ENCODE peak calls at places on chromosomes 12 and 14, in eight cellular contexts. B is A549, K is trophoblast cell, H is H1, R is GM23338, Y is PC-3, J is HepG2, N is endothelial cell of umbilical vein. C is an unnamed sample.

GRCh38 chr14:71773900-71774481 is 158.2 kb upstream of the RGS6 start:
- DNase-seq in B (no peak), K (no peak), H (no peak), R (no peak), Y (no peak), J (no peak), N (no peak), C (no peak)

GRCh38 chr14:73058224-73058922 is at the start of gene RBM25:
- DNase-seq in B (peak), K (peak), H (peak), R (peak), Y (peak), J (peak), N (peak), C (peak)

GRCh38 chr12:94621662-94622359 is 28.5 kb downstream of the TMCC3 start:
- DNase-seq in B (no peak), K (no peak), H (no peak), R (no peak), Y (peak), J (no peak), N (peak), C (peak)

GRCh38 chr12:2566161-2566560 is 228.6 kb upstream of the FKBP4 start:
- DNase-seq in B (no peak), K (no peak), H (no peak), R (no peak), Y (no peak), J (no peak), N (no peak), C (no peak)

GRCh38 chr12:94875525-94875924 is 128.0 kb downstream of the NDUFA12 start:
- DNase-seq in B (peak), K (no peak), H (no peak), R (peak), Y (peak), J (peak), N (peak), C (peak)

GRCh38 chr14:67650161-67650560 is 24.3 kb downstream of the VTI1B start:
- DNase-seq in B (no peak), K (no peak), H (no peak), R (no peak), Y (no peak), J (no peak), N (no peak), C (no peak)

GRCh38 chr12:104357431-104357952 is 54.0 kb downstream of the EID3 start:
- DNase-seq in B (peak), K (no peak), H (no peak), R (no peak), Y (peak), J (no peak), N (peak), C (peak)

GRCh38 chr12:68538722-68539614 is 71.7 kb upstream of the RAP1B start:
- DNase-seq in B (no peak), K (no peak), H (peak), R (peak), Y (no peak), J (no peak), N (peak), C (no peak)

GRCh38 chr12:113781415-113782198 is 184.5 kb downstream of the RBM19 start:
- DNase-seq in B (no peak), K (no peak), H (no peak), R (peak), Y (peak), J (peak), N (peak), C (no peak)

GRCh38 chr14:42930058-42930457 is 1323.4 kb downstream of the LRFN5 start:
- DNase-seq in B (no peak), K (no peak), H (no peak), R (peak), Y (no peak), J (no peak), N (no peak), C (no peak)

GRCh38 chr14:68734231-68734732 is 58.6 kb downstream of the ZFP36L1 start:
- DNase-seq in B (no peak), K (no peak), H (no peak), R (no peak), Y (no peak), J (no peak), N (peak), C (no peak)

GRCh38 chr14:89420502-89420901 is 3.5 kb upstream of the FOXN3 start:
- DNase-seq in B (no peak), K (no peak), H (no peak), R (no peak), Y (peak), J (peak), N (no peak), C (no peak)

GRCh38 chr12:13196302-13196921 is at the start of gene EMP1:
- DNase-seq in B (peak), K (no peak), H (no peak), R (no peak), Y (peak), J (peak), N (peak), C (peak)

GRCh38 chr12:2288001-2288400 is 235.2 kb downstream of the CACNA1C start:
- DNase-seq in B (no peak), K (no peak), H (no peak), R (no peak), Y (no peak), J (no peak), N (no peak), C (no peak)

GRCh38 chr12:75641031-75641780 is 129.8 kb upstream of the KRR1 start:
- DNase-seq in B (peak), K (no peak), H (no peak), R (no peak), Y (no peak), J (no peak), N (no peak), C (peak)

GRCh38 chr14:54348923-54349615 is 47.7 kb upstream of the CDKN3 start:
- DNase-seq in B (no peak), K (no peak), H (no peak), R (no peak), Y (no peak), J (no peak), N (peak), C (no peak)

GRCh38 chr12:7383157-7383556 is 60.8 kb downstream of the CD163L1 start:
- DNase-seq in B (no peak), K (no peak), H (no peak), R (no peak), Y (no peak), J (no peak), N (no peak), C (no peak)

GRCh38 chr12:47820631-47821345 is 1.1 kb upstream of the HDAC7 start:
- DNase-seq in B (peak), K (peak), H (no peak), R (peak), Y (peak), J (peak), N (peak), C (peak)

GRCh38 chr12:121120323-121120722 is 12.4 kb upstream of the P2RX7 start:
- DNase-seq in B (no peak), K (no peak), H (no peak), R (no peak), Y (no peak), J (no peak), N (no peak), C (peak)

GRCh38 chr14:67645414-67645813 is 25.7 kb downstream of the ARG2 start:
- DNase-seq in B (no peak), K (no peak), H (no peak), R (no peak), Y (no peak), J (no peak), N (no peak), C (no peak)

GRCh38 chr14:102819176-102819628 is 42.0 kb downstream of the TRAF3 start:
- DNase-seq in B (no peak), K (peak), H (no peak), R (no peak), Y (no peak), J (peak), N (no peak), C (no peak)

GRCh38 chr14:69013943-69014782 is 35.1 kb upstream of the ACTN1 start:
- DNase-seq in B (no peak), K (no peak), H (no peak), R (peak), Y (peak), J (peak), N (peak), C (peak)

GRCh38 chr12:45674583-45674982 is 54.9 kb upstream of the ARID2 start:
- DNase-seq in B (no peak), K (peak), H (no peak), R (no peak), Y (peak), J (no peak), N (peak), C (peak)

GRCh38 chr12:43805149-43805856 is 814 bp downstream of the TWF1 start:
- DNase-seq in B (peak), K (no peak), H (no peak), R (peak), Y (no peak), J (peak), N (no peak), C (no peak)

GRCh38 chr12:49565119-49565955 is 2.6 kb downstream of the MCRS1 start:
- DNase-seq in B (no peak), K (no peak), H (no peak), R (no peak), Y (no peak), J (no peak), N (no peak), C (no peak)

GRCh38 chr12:47216150-47216677 is 136.5 kb upstream of the AMIGO2 start:
- DNase-seq in B (no peak), K (no peak), H (no peak), R (no peak), Y (no peak), J (no peak), N (no peak), C (no peak)

GRCh38 chr12:6871052-6871957 is 1.8 kb downstream of the SPSB2 start:
- DNase-seq in B (peak), K (peak), H (peak), R (peak), Y (peak), J (no peak), N (no peak), C (peak)

GRCh38 chr14:82511399-82511798 is 977.7 kb upstream of the SEL1L start:
- DNase-seq in B (no peak), K (no peak), H (no peak), R (no peak), Y (no peak), J (no peak), N (no peak), C (no peak)

GRCh38 chr14:76829650-76830421 is 3.6 kb downstream of the LRRC74A start:
- DNase-seq in B (no peak), K (no peak), H (no peak), R (no peak), Y (no peak), J (peak), N (no peak), C (no peak)

GRCh38 chr12:123696209-123696608 is 15.9 kb upstream of the ATP6V0A2 start:
- DNase-seq in B (no peak), K (no peak), H (no peak), R (no peak), Y (peak), J (no peak), N (no peak), C (peak)

GRCh38 chr12:78241472-78241871 is 410.8 kb downstream of the NAV3 start:
- DNase-seq in B (no peak), K (no peak), H (no peak), R (no peak), Y (no peak), J (no peak), N (no peak), C (no peak)

GRCh38 chr14:91835920-91836843 is 31.2 kb downstream of the TC2N start:
- DNase-seq in B (peak), K (peak), H (peak), R (peak), Y (peak), J (no peak), N (no peak), C (peak)

GRCh38 chr14:84643438-84643837 is 886.5 kb upstream of the FLRT2 start:
- DNase-seq in B (no peak), K (no peak), H (no peak), R (peak), Y (peak), J (no peak), N (no peak), C (no peak)

GRCh38 chr12:106304001-106304421 is 1.5 kb downstream of the TCP11L2 start:
- DNase-seq in B (no peak), K (no peak), H (no peak), R (no peak), Y (no peak), J (no peak), N (no peak), C (no peak)

GRCh38 chr14:90499121-90499520 is 102.3 kb downstream of the CALM1 start:
- DNase-seq in B (no peak), K (no peak), H (no peak), R (no peak), Y (no peak), J (no peak), N (no peak), C (no peak)

GRCh38 chr12:6085841-6086240 is 38.6 kb downstream of the VWF start:
- DNase-seq in B (no peak), K (no peak), H (no peak), R (no peak), Y (no peak), J (no peak), N (no peak), C (no peak)

GRCh38 chr12:28963554-28963953 is 185.5 kb upstream of the FAR2 start:
- DNase-seq in B (no peak), K (no peak), H (no peak), R (peak), Y (peak), J (no peak), N (peak), C (no peak)

GRCh38 chr12:110224379-110225304 is 56.4 kb upstream of the ATP2A2 start:
- DNase-seq in B (peak), K (no peak), H (no peak), R (peak), Y (peak), J (peak), N (peak), C (no peak)

GRCh38 chr14:100827751-100828447 is 2.0 kb downstream of the MEG3 start:
- DNase-seq in B (no peak), K (no peak), H (no peak), R (no peak), Y (peak), J (no peak), N (peak), C (no peak)
- H3K4me2 ChIP-seq in B (no peak), K (no peak), H (no peak), R (no peak), Y (no peak), J (no peak), N (peak), C (no peak)

DNA sequence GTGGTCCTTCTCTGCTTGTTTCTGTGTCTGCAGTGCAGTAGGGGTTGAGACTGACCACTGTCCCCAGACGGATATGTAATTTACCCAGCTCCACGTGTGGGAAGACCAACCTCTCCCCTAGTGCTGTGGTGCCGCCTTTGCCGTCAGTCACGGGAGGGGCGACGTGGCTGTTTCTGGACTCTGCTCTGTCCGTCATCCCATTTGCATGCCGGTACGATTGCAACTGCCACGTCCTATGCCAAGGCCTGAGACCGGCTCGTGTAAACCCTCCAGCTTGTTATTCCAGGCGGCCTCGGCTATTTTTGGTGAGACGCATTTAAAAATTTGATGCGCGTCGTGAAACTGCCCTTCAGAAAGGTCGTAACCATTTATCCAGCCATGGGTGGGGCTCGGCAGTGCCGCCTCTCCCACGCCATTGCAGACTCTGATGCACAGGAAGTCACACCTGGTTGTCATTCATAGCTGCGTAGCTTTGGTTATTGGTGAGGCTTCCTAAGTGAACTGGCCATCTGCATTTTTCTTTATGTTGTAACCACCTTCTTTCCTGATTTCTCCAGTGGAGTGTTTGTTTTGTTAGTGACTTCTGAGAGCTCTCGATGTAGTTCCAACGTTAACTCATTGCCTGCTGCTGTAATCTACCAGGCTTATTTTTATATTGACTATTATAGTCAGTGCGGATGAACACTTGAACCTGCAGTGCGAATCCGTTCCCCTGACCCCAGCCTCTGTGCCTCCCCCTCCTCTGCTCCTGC is 75.1 kb downstream of the ADGRD1 start:
- DNase-seq in B (no peak), K (peak), H (no peak), R (no peak), Y (no peak), J (no peak), N (no peak), C (peak)
- H3K4me3 ChIP-seq in B (no peak), K (no peak), H (no peak), R (no peak), Y (no peak), J (no peak), N (no peak), C (no peak)

DNA sequence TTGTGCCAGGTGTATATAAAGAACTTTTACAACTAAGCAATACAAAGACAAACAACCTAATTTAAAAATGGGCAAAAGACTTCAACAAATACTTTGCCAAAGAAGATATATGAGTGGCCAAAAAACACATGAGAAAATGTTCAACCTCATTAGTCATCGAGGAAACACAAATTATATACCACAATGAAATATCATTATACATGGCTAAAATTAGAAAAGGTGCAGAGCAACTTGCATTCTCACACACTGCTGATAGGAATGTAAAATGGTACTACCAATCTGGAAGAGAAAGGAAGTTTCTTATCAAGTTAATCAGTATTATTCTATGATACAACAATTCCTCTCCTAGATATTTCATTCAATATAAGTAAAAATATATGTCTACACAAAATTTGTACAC is 131.6 kb upstream of the FRMD6 start:
- DNase-seq in B (no peak), K (no peak), H (no peak), R (no peak), Y (peak), J (no peak), N (peak), C (no peak)
- H3K4me2 ChIP-seq in B (no peak), K (no peak), H (no peak), R (no peak), Y (no peak), J (no peak), N (peak), C (no peak)

GRCh38 chr14:104826197-104826857 is 25.4 kb downstream of the ZBTB42 start:
- DNase-seq in B (peak), K (peak), H (peak), R (peak), Y (peak), J (peak), N (peak), C (peak)

GRCh38 chr14:104822821-104823615 is 22.1 kb downstream of the ZBTB42 start:
- DNase-seq in B (no peak), K (no peak), H (no peak), R (no peak), Y (no peak), J (no peak), N (no peak), C (no peak)

GRCh38 chr14:104827173-104828055 is 26.5 kb downstream of the ZBTB42 start:
- DNase-seq in B (peak), K (peak), H (peak), R (peak), Y (peak), J (peak), N (peak), C (peak)

GRCh38 chr14:104824353-104824997 is 23.6 kb downstream of the ZBTB42 start:
- DNase-seq in B (no peak), K (no peak), H (no peak), R (no peak), Y (no peak), J (no peak), N (no peak), C (no peak)

GRCh38 chr14:104826858-104827172 is 25.9 kb downstream of the ZBTB42 start:
- DNase-seq in B (no peak), K (no peak), H (peak), R (peak), Y (no peak), J (no peak), N (no peak), C (no peak)
- H3K4me3 ChIP-seq in B (peak), K (no peak), H (peak), R (peak), Y (peak), J (peak), N (peak), C (no peak)

GRCh38 chr12:3976351-3976938 is 103.2 kb upstream of the PARP11 start:
- DNase-seq in B (no peak), K (no peak), H (no peak), R (no peak), Y (no peak), J (no peak), N (no peak), C (no peak)
- H3K4me2 ChIP-seq in B (no peak), K (no peak), H (no peak), R (no peak), Y (no peak), J (no peak), N (no peak), C (no peak)